ENCODE peak calls at places on chromosomes 16 and 17, in four cellular contexts. U is SJCRH30, K is mucosa of descending colon, O is DND-41. G is an unnamed sample.

GRCh38 chr17:16477255-16477654 is 14.7 kb downstream of the LRRC75A start:
- DNase-seq in U (peak), K (no peak), O (no peak), G (no peak)

GRCh38 chr17:77098884-77099545 is 41.8 kb upstream of the SEC14L1 start:
- DNase-seq in U (no peak), K (no peak), O (no peak), G (no peak)

GRCh38 chr16:81645303-81645702 is 133.8 kb upstream of the PLCG2 start:
- DNase-seq in U (peak), K (no peak), O (no peak), G (no peak)

GRCh38 chr16:80299416-80299815 is 241.4 kb upstream of the DYNLRB2 start:
- DNase-seq in U (peak), K (no peak), O (no peak), G (no peak)

GRCh38 chr17:67629963-67630320 is 87.8 kb upstream of the NOL11 start:
- DNase-seq in U (no peak), K (no peak), O (no peak), G (no peak)

GRCh38 chr17:36920032-36921000 is 17.0 kb upstream of the LHX1 start:
- DNase-seq in U (peak), K (no peak), O (no peak), G (peak)

GRCh38 chr17:77217566-77217965 is 76.8 kb downstream of the SEC14L1 start:
- DNase-seq in U (no peak), K (peak), O (no peak), G (no peak)

GRCh38 chr16:57568173-57568678 is 25.8 kb downstream of the ADGRG5 start:
- DNase-seq in U (no peak), K (no peak), O (no peak), G (no peak)

GRCh38 chr16:57070424-57070823 is 22.0 kb upstream of the CPNE2 start:
- DNase-seq in U (no peak), K (no peak), O (no peak), G (no peak)

GRCh38 chr17:31533546-31534155 is 142.2 kb downstream of the RAB11FIP4 start:
- DNase-seq in U (peak), K (no peak), O (peak), G (peak)

GRCh38 chr16:85376292-85377095 is 236.6 kb upstream of the GSE1 start:
- DNase-seq in U (no peak), K (peak), O (no peak), G (no peak)

GRCh38 chr16:832652-833336 is 32.3 kb upstream of the GNG13 start:
- DNase-seq in U (no peak), K (no peak), O (no peak), G (no peak)

DNA sequence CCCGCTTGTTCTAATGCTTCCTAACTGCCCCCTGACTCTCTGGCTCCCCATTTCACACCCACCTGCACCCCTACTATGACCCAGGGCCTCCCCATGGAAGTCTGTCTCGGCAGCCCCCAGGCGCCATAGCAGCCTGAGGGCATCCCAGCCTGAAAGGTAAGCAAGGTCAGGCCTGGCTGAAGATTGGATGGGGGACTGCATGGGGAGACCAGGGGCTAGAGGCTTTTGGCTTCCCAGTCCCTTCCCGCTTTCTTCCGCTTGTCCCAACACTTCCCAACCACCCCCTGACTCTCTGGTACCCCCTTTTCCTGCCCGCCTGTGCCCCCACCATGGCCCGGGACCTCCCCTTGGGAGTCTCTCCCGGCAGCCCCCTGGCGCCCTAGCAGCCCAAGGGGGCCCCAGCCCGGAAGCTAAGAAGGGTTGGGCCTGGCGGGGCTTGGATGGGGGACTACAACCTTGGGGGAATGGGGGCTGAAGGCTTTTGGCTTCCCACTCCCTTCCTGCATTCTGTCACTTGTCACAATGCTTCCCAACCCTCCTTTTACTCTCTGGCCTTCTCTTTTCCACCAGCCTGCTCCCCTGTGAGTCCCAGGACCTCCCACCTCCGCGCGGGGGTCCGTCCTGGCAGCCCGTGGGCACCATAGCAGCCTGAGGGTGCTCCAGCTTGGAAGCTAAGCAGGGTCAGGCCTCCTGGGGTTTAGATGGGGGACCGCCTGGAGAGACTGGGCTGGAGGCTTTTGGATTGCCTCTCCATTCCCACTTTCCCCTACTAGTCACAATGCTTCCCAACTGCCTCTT is 2288.4 kb downstream of the TP53TG3F start:
- DNase-seq in U (no peak), K (peak), O (no peak), G (no peak)
- H3K4me3 ChIP-seq in U (no peak), K (no peak), O (no peak), G (no peak)

DNA sequence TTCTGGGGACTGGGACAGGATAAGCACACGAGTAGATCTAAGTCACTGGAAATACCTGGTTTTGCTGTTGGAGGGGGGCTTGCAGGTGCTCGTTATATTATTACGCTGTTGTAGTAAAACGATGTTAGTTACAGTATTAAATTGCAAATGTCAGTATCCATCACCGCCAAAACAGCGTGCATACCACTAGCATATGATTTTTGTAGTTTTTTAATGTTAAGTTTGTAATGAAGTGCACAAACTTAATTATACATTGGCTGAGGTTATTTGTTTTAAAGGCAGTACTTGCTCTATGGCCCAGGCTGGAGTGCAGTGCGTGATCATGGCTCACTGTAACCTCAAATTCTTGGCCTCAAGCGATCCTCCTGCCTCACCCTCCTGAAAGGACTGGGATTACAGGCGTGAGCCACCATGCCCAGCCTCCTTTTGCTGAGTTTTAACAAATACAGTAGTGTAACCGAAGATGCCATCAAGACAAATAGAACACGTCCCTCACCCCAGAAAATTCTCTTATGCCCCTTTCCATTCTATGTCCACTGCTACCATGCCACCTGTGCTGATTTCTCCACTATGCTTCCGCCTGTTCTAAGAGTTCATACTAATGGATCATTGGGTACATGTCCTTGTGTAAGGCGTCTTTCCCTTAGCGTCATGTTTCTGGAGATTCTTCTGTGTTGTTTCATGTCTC is 20.7 kb upstream of the CSNK1D start:
- DNase-seq in U (no peak), K (no peak), O (no peak), G (no peak)
- H3K4me3 ChIP-seq in U (no peak), K (no peak), O (no peak), G (peak)

GRCh38 chr17:41548844-41549595 is 20.9 kb upstream of the KRT19 start:
- DNase-seq in U (peak), K (peak), O (peak), G (peak)
- H3K4me3 ChIP-seq in U (no peak), K (no peak), O (no peak), G (peak)

DNA sequence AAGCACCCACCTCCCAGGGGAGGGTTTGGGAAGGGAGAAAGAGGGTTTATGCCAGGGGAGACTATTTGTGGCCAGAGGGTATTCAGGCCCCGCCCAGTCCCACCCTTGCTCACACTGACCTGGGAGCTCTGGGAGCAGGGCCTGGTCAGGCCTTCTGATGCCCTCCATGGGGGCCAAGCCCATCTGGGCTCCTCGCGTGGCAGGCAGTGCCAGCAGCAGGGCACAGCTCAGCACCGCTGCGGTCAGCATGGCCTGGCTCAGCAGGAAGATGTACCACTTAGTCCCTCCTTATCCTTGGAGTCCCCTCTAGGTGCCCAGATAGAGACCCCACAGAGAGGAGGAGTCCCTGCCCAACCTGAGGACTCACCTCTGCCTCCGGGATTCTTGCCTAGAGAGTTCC is at the start of gene AGRP:
- DNase-seq in U (no peak), K (peak), O (no peak), G (no peak)
- H3K4me3 ChIP-seq in U (no peak), K (no peak), O (no peak), G (no peak)

DNA sequence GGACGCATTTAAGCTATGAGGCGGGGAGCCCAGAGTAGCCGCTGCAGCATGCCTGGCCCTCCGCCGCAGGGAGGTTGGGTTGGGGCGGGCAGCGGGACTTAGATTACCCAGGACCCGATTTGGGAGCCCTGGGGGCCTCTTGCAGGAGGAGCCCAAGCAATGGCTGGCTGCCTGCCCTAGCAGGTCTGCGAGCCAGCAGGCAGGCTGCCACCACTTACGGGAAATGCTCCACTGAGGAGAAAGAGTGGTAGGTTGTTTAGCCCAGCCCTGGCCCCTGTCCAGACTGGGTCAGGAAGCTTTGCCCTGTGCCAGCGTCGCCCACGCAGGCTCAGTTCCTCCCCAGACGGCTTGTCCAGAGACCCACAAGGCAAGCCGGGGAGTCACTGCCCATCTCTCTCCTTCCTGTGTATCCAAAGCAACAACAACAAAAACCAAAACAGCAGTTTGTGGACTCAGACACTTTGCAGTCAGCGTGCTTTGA is 10.3 kb upstream of the TVP23A start:
- DNase-seq in U (peak), K (peak), O (no peak), G (no peak)
- H3K4me3 ChIP-seq in U (peak), K (no peak), O (no peak), G (no peak)

G was measured in WERI-Rb-1.